ENCODE peak calls at places on chromosome 16, in six cellular contexts. O is NB4, H is SK-N-SH, J is K562, L is GM12878, N is A549. Z is an unnamed sample.

GRCh38 chr16:81560979-81561657 is 116.5 kb downstream of the CMIP start:
- DNase-seq in J (no peak), N (no peak), H (no peak), O (no peak), L (no peak), Z (no peak)

GRCh38 chr16:46929378-46930332 is 43.8 kb downstream of the DNAJA2 start:
- DNase-seq in L (no peak), O (peak; percentile 69), H (peak; percentile 92), J (peak; percentile 90), N (peak; percentile 81), Z (peak; percentile 84)

GRCh38 chr16:27181020-27181419 is 22.3 kb upstream of the KDM8 start:
- DNase-seq in L (no peak), H (peak; percentile 16), N (no peak), O (no peak), J (no peak), Z (no peak)

GRCh38 chr16:25729188-25729587 is 37.4 kb downstream of the HS3ST4 start:
- DNase-seq in J (no peak), L (no peak), H (no peak), N (no peak), O (peak; percentile 67), Z (no peak)

GRCh38 chr16:57797526-57798266 is 4.6 kb downstream of the KIFC3 start:
- DNase-seq in N (peak; percentile 60), J (no peak), L (no peak), O (no peak), H (no peak), Z (peak; percentile 67)

GRCh38 chr16:27634781-27635180 is 84.8 kb downstream of the KATNIP start:
- DNase-seq in H (no peak), O (no peak), L (no peak), J (no peak), N (no peak), Z (no peak)

GRCh38 chr16:1048442-1049112 is 24.0 kb upstream of the SSTR5 start:
- DNase-seq in O (peak; percentile 17), N (peak; percentile 69), H (peak; percentile 69), L (no peak), J (peak; percentile 87), Z (peak; percentile 86)

GRCh38 chr16:1771864-1772361 is 570 bp upstream of the NME3 start:
- DNase-seq in O (no peak), J (no peak), L (no peak), H (no peak), N (no peak), Z (peak; percentile 39)

GRCh38 chr16:57530104-57530522 is 6.3 kb downstream of the CCDC102A start:
- DNase-seq in O (peak; percentile 55), J (no peak), N (no peak), L (no peak), H (peak; percentile 30), Z (peak; percentile 7)

GRCh38 chr16:67150058-67150832 is 553 bp downstream of the B3GNT9 start:
- DNase-seq in H (peak; percentile 97), N (peak; percentile 51), O (peak; percentile 31), J (peak; percentile 75), L (no peak), Z (peak; percentile 86)

GRCh38 chr16:74556375-74556922 is 50.5 kb downstream of the GLG1 start:
- DNase-seq in J (no peak), O (no peak), N (no peak), L (no peak), H (no peak), Z (no peak)

GRCh38 chr16:2585651-2586081 is 47.8 kb downstream of the PDPK1 start:
- DNase-seq in H (no peak), J (no peak), O (no peak), L (no peak), N (no peak), Z (no peak)

GRCh38 chr16:51822471-51822870 is 671.4 kb upstream of the SALL1 start:
- DNase-seq in L (no peak), J (no peak), N (no peak), O (no peak), H (no peak), Z (no peak)

GRCh38 chr16:57882797-57883196 is 80.5 kb upstream of the KIFC3 start:
- DNase-seq in J (no peak), H (peak; percentile 90), L (no peak), O (no peak), N (no peak), Z (no peak)

GRCh38 chr16:70770968-70771552 is 29.9 kb downstream of the VAC14 start:
- DNase-seq in J (peak; percentile 81), H (peak; percentile 79), L (no peak), O (peak; percentile 78), N (peak; percentile 64), Z (peak; percentile 86)

GRCh38 chr16:74742051-74742481 is 32.6 kb downstream of the FA2H start:
- DNase-seq in O (peak; percentile 71), H (no peak), J (no peak), L (no peak), N (no peak), Z (no peak)

GRCh38 chr16:86414991-86415740 is 95.2 kb upstream of the FOXF1 start:
- DNase-seq in O (no peak), N (no peak), H (no peak), J (no peak), L (no peak), Z (no peak)

GRCh38 chr16:23491490-23492391 is 18.6 kb downstream of the GGA2 start:
- DNase-seq in O (no peak), J (no peak), N (no peak), L (no peak), H (no peak), Z (no peak)

GRCh38 chr16:76668207-76668725 is 391.1 kb downstream of the CNTNAP4 start:
- DNase-seq in J (peak; percentile 8), H (no peak), L (no peak), N (no peak), O (peak; percentile 47), Z (peak; percentile 19)
- TF ChIP-seq MAX in J (no peak), H (no peak), L (no peak), N (no peak), O (no peak), Z (no peak)

GRCh38 chr16:88923926-88924833 is 52.8 kb downstream of the CBFA2T3 start:
- DNase-seq in O (no peak), H (no peak), N (no peak), L (no peak), J (no peak), Z (no peak)
- TF ChIP-seq MAX in O (no peak), H (no peak), N (no peak), L (no peak), J (no peak), Z (no peak)

GRCh38 chr16:19926449-19927390 is 42.1 kb upstream of the GPRC5B start:
- DNase-seq in L (no peak), H (no peak), N (no peak), J (no peak), O (peak; percentile 44), Z (no peak)
- TF ChIP-seq MAX in L (no peak), H (no peak), N (no peak), J (no peak), O (no peak), Z (no peak)

GRCh38 chr16:84369938-84370627 is 1.7 kb downstream of the ATP2C2 start:
- DNase-seq in H (no peak), L (no peak), J (no peak), O (peak; percentile 40), N (no peak), Z (no peak)
- TF ChIP-seq MAX in H (no peak), L (no peak), J (no peak), O (no peak), N (no peak), Z (no peak)

GRCh38 chr16:56278196-56278855 is 87.0 kb downstream of the GNAO1 start:
- DNase-seq in H (no peak), N (no peak), L (no peak), O (no peak), J (peak; percentile 42), Z (no peak)

GRCh38 chr16:56279132-56279531 is 87.8 kb downstream of the GNAO1 start:
- DNase-seq in J (no peak), O (peak; percentile 70), H (no peak), N (no peak), L (no peak), Z (no peak)

GRCh38 chr16:56279914-56280313 is 88.6 kb downstream of the GNAO1 start:
- DNase-seq in O (no peak), L (no peak), J (no peak), H (no peak), N (no peak), Z (no peak)

GRCh38 chr16:56282455-56282854 is 91.2 kb downstream of the GNAO1 start:
- DNase-seq in L (no peak), N (no peak), H (no peak), O (peak; percentile 41), J (no peak), Z (no peak)

GRCh38 chr16:56281256-56281805 is 90.0 kb downstream of the GNAO1 start:
- DNase-seq in N (peak; percentile 36), O (peak; percentile 26), L (no peak), J (peak; percentile 73), H (peak; percentile 58), Z (peak; percentile 73)
- TF ChIP-seq MAX in N (no peak), O (no peak), L (no peak), J (no peak), H (no peak), Z (no peak)

GRCh38 chr16:30559690-30560089 is 1.5 kb upstream of the ZNF764 start:
- DNase-seq in H (no peak), N (no peak), L (no peak), J (no peak), O (no peak), Z (no peak)

GRCh38 chr16:30557950-30558788 is at the start of gene ZNF764:
- DNase-seq in H (peak; percentile 96), O (peak; percentile 98), J (peak; percentile 83), N (peak; percentile 96), L (peak; percentile 84), Z (peak; percentile 96)

GRCh38 chr16:30561212-30561816 is 3.1 kb upstream of the ZNF764 start:
- DNase-seq in O (no peak), J (no peak), H (no peak), N (no peak), L (no peak), Z (peak; percentile 58)

GRCh38 chr16:30557397-30557949 is 701 bp downstream of the ZNF764 start:
- DNase-seq in L (no peak), J (peak; percentile 65), O (no peak), H (peak; percentile 42), N (no peak), Z (no peak)

DNA sequence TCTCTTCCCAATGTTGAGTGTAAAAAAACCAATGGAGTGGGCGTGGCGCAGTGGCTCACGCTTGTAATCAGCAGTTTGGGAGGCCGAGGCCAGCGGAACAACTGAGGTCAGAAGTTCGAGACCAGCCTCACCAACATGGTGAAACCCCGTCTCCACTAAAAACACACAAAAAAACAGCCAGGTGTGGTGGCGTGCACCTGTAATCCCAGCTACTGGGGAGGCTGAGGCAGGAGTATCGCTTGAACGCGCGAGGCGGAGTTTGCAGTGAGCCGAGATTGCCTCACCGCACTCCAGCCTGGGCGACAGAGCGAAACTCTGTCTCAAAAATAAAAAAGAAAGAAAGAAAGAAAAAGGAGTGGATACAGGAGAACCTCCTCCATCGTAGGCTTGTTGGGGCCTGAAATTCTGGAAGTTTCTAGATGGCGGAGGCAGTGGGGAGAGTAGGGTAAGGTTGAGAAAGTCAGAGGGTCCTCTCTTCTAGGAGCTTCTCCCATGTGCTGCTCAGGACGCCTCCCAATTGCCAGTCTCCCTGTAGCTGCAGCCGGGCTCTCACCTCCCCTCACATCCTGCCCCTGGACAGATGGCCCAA is 709 bp upstream of the ZNF764 start:
- DNase-seq in J (no peak), N (no peak), O (no peak), L (no peak), H (no peak), Z (no peak)
- TF ChIP-seq MAX in J (peak; percentile 13), N (no peak), O (no peak), L (no peak), H (no peak), Z (no peak)

Z was measured in WTC11.